ENCODE peak calls at places on chromosomes 13 and 19, in five cellular contexts. E is upper lobe of left lung; K is activated CD8-positive, alpha-beta T cell treated with anti-CD3 and anti-CD28 coated beads for 36 hours; O is left lung; F is heart left ventricle. P is an unnamed sample.

GRCh38 chr13:112120031-112120373 is 53.1 kb downstream of the SOX1 start:
- ATAC-seq in E (no peak), K (no peak), O (no peak), F (no peak), P (no peak)

GRCh38 chr19:56670961-56671612 is 470 bp downstream of the ZNF835 start:
- ATAC-seq in E (peak; percentile 58), K (peak; percentile 43), O (peak; percentile 44), F (peak; percentile 41), P (no peak)

GRCh38 chr13:99517577-99517976 is 16.3 kb downstream of the TM9SF2 start:
- ATAC-seq in E (no peak), K (no peak), O (no peak), F (no peak), P (no peak)

GRCh38 chr13:42393573-42394360 is 121.8 kb downstream of the AKAP11 start:
- ATAC-seq in E (no peak), K (peak; percentile 26), O (peak; percentile 33), F (no peak), P (no peak)

GRCh38 chr13:99340638-99341037 is 33.4 kb upstream of the GPR183 start:
- ATAC-seq in E (no peak), K (no peak), O (no peak), F (no peak), P (no peak)

GRCh38 chr19:10260141-10260584 is 8.1 kb downstream of the MRPL4 start:
- ATAC-seq in E (peak; percentile 93), K (peak; percentile 68), O (peak; percentile 86), F (no peak), P (no peak)

GRCh38 chr13:29502391-29503008 is 93.0 kb downstream of the SLC7A1 start:
- ATAC-seq in E (no peak), K (no peak), O (no peak), F (no peak), P (no peak)

GRCh38 chr13:94329277-94329676 is 150.2 kb downstream of the DCT start:
- ATAC-seq in E (no peak), K (no peak), O (peak; percentile 36), F (peak; percentile 66), P (peak; percentile 18)

GRCh38 chr13:45473627-45474026 is 8.9 kb downstream of the COG3 start:
- ATAC-seq in E (no peak), K (peak; percentile 73), O (no peak), F (no peak), P (no peak)
- TF ChIP-seq CTCF in E (no peak), K (peak; percentile 10), O (no peak), F (no peak), P (no peak)

GRCh38 chr19:18708452-18709231 is 25.2 kb downstream of the CRTC1 start:
- ATAC-seq in E (peak; percentile 26), K (no peak), O (no peak), F (peak; percentile 9), P (no peak)

GRCh38 chr19:18709546-18709945 is 26.1 kb downstream of the CRTC1 start:
- ATAC-seq in E (peak; percentile 5), K (no peak), O (no peak), F (no peak), P (no peak)

GRCh38 chr19:18710986-18711751 is 27.7 kb downstream of the CRTC1 start:
- ATAC-seq in E (peak; percentile 45), K (no peak), O (peak; percentile 75), F (peak; percentile 40), P (peak; percentile 90)

GRCh38 chr19:18711893-18712292 is 28.4 kb downstream of the CRTC1 start:
- ATAC-seq in E (no peak), K (no peak), O (no peak), F (no peak), P (no peak)

DNA sequence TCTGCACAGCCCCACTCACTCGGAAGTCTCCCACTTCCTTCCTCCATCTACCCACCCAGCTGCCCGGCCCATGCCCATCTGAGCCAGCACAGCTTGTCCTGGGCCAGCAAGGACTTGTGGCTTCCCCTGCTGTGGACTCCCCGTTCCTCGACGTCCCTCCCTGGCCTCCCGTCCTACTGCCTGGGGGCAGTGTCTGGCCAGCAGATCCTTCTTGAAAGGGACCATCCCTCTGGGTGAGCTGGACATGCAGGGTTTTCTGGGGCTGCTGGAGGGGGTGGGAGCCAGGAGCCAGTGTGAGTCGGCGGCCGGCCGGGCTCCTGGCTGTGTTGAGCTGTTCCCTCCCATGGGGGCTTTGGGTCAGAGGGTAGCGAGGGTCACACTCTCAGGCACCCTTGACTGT is 26.7 kb downstream of the CRTC1 start:
- ATAC-seq in E (no peak), K (no peak), O (no peak), F (no peak), P (no peak)
- TF ChIP-seq CTCF in E (no peak), K (no peak), O (no peak), F (no peak), P (no peak)

GRCh38 chr19:55526216-55527196 is 10.4 kb downstream of the SBK2 start:
- ATAC-seq in E (peak; percentile 59), K (no peak), O (peak; percentile 81), F (peak; percentile 72), P (peak; percentile 31)

GRCh38 chr19:55529636-55530230 is 7.2 kb downstream of the SBK2 start:
- ATAC-seq in E (no peak), K (no peak), O (no peak), F (no peak), P (peak; percentile 19)

GRCh38 chr19:55525289-55526101 is 11.4 kb downstream of the SBK2 start:
- ATAC-seq in E (no peak), K (no peak), O (no peak), F (no peak), P (no peak)

GRCh38 chr19:55527197-55528029 is 9.5 kb downstream of the SBK2 start:
- ATAC-seq in E (no peak), K (no peak), O (no peak), F (no peak), P (no peak)

GRCh38 chr19:55528030-55528801 is 8.7 kb downstream of the SBK2 start:
- ATAC-seq in E (no peak), K (no peak), O (no peak), F (no peak), P (no peak)
- TF ChIP-seq CTCF in E (no peak), K (no peak), O (no peak), F (no peak), P (no peak)

DNA sequence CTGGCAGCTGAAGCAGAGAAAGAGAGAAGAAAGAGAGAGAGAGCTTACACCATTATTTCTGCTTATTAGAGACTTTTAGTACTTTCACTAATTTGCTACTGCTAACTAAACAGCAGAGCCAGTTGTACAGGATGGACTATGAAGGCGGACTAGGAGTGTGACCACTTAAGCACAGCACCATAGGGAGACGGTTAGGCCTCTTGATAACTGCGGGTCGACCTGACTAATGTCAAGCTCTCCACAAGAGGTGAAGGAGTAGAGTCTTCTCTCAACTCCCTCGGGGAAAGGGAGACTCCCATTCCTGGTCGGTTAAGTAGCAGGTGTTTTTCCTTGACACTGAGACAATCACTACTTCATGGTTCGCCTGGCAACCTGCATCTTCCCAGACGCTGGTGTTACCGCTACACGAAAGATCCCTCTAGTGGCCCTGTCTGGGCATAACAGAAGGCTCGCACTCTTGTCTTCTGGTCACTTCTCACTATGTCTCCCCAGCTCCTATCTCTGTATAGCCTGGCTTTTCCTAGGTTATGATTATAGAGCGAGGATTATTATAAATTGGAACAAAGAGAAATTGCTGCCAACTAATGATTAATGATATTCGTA is 5.3 kb upstream of the PSG7 start:
- ATAC-seq in E (no peak), K (no peak), O (no peak), F (no peak), P (no peak)
- TF ChIP-seq CTCF in E (no peak), K (peak; percentile 12), O (peak; percentile 20), F (peak; percentile 21), P (no peak)

GRCh38 chr19:797528-798414 is 519 bp downstream of the PTBP1 start:
- ATAC-seq in E (peak; percentile 19), K (peak; percentile 46), O (peak; percentile 25), F (peak; percentile 27), P (peak; percentile 47)

GRCh38 chr19:800360-801029 is 3.2 kb downstream of the PTBP1 start:
- ATAC-seq in E (no peak), K (no peak), O (peak; percentile 0), F (no peak), P (no peak)

GRCh38 chr19:798415-799075 is 1.3 kb downstream of the PTBP1 start:
- ATAC-seq in E (no peak), K (no peak), O (no peak), F (no peak), P (no peak)

GRCh38 chr19:801030-801860 is 4.0 kb downstream of the PTBP1 start:
- ATAC-seq in E (no peak), K (no peak), O (peak; percentile 18), F (peak; percentile 35), P (no peak)

DNA sequence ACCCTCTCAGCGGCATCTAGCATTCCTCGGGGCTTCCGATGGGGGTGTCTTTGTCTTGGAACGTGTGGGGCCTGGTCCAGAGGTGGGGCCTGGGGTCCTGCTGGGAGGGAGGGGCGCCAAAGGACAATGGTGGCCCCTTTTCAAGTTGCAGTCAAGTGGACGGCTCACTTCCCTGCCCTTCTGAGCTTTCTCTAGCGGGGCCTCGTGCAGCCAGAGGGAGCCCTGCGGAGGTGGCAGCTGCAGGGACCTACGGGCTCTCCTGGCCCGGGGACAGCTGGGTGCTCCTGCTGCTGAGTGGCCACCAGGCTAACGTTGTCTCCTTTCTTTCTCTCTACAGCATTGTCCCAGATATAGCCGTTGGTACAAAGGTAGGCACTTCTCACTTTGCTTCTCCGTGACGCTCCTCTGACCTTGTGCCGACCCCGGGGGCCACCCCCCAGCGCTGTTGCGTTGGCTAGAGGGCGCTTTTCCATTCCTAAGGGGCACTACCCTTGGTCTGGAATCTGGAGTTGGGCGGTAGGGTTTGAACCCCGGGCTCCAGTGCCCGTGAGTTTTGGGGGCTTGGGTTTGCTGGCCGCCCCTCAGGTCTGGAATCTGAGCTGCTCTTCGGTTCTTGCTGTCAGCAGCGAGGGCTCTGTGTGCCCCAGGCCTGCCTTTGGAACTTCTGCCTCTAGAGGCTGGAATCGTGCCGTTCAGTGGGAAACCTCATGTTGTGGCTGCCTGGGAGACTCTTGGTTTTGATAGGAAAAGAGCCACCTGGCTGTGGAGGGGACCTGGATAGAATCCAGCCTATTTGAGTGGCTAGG is 2.0 kb downstream of the PTBP1 start:
- ATAC-seq in E (no peak), K (no peak), O (no peak), F (no peak), P (no peak)
- TF ChIP-seq CTCF in E (no peak), K (no peak), O (no peak), F (no peak), P (peak; percentile 7)

GRCh38 chr19:13843104-13843921 is 33.6 kb upstream of the NANOS3 start:
- ATAC-seq in E (no peak), K (no peak), O (no peak), F (no peak), P (no peak)

GRCh38 chr19:13840751-13841338 is 36.1 kb upstream of the NANOS3 start:
- ATAC-seq in E (no peak), K (no peak), O (no peak), F (no peak), P (no peak)

GRCh38 chr19:13841339-13842293 is 35.3 kb upstream of the NANOS3 start:
- ATAC-seq in E (peak; percentile 17), K (no peak), O (peak; percentile 10), F (peak; percentile 2), P (no peak)

GRCh38 chr19:13844130-13844631 is 32.8 kb upstream of the NANOS3 start:
- ATAC-seq in E (no peak), K (no peak), O (no peak), F (no peak), P (no peak)

GRCh38 chr19:13842294-13843103 is 34.4 kb upstream of the NANOS3 start:
- ATAC-seq in E (peak; percentile 26), K (no peak), O (peak; percentile 19), F (peak; percentile 29), P (peak; percentile 46)
- TF ChIP-seq CTCF in E (peak; percentile 31), K (no peak), O (no peak), F (no peak), P (no peak)

GRCh38 chr19:48194041-48194871 is 23.8 kb downstream of the ZSWIM9 start:
- ATAC-seq in E (no peak), K (no peak), O (no peak), F (no peak), P (no peak)
- TF ChIP-seq CTCF in E (peak; percentile 23), K (peak; percentile 70), O (peak; percentile 26), F (no peak), P (peak; percentile 29)

GRCh38 chr19:42096255-42096837 is 20.4 kb downstream of the ZNF574 start:
- ATAC-seq in E (no peak), K (no peak), O (no peak), F (peak; percentile 8), P (peak; percentile 73)
- TF ChIP-seq CTCF in E (no peak), K (no peak), O (no peak), F (no peak), P (no peak)

P was measured in gastroesophageal sphincter.